ENCODE peak calls at places on chromosomes 6 and 20, in four cellular contexts. One of them, this sample, is unnamed.

GRCh38 chr6:16296061-16296670 is 57.8 kb downstream of the GMPR start:
- DNase-seq in heart left ventricle: no peak
- DNase-seq in cardiac fibroblast: no peak
- DNase-seq in AG04450: no peak
- DNase-seq in this sample: no peak

GRCh38 chr6:119262612-119263011 is 86.9 kb downstream of the MAN1A1 start:
- DNase-seq in cardiac fibroblast: no peak
- DNase-seq in AG04450: no peak
- DNase-seq in heart left ventricle: no peak
- DNase-seq in this sample: no peak

GRCh38 chr6:21999012-21999528 is 297.8 kb downstream of the PRL start:
- DNase-seq in AG04450: no peak
- DNase-seq in heart left ventricle: no peak
- DNase-seq in cardiac fibroblast: peak; percentile 39
- DNase-seq in this sample: peak; percentile 47

GRCh38 chr6:107768044-107768443 is 56.1 kb downstream of the SCML4 start:
- DNase-seq in heart left ventricle: no peak
- DNase-seq in cardiac fibroblast: no peak
- DNase-seq in AG04450: no peak
- DNase-seq in this sample: no peak

GRCh38 chr20:43973671-43974450 is 59.2 kb downstream of the TOX2 start:
- DNase-seq in AG04450: no peak
- DNase-seq in cardiac fibroblast: no peak
- DNase-seq in heart left ventricle: no peak
- DNase-seq in this sample: no peak

GRCh38 chr6:169249057-169249456 is 4.6 kb downstream of the THBS2 start:
- DNase-seq in AG04450: no peak
- DNase-seq in heart left ventricle: no peak
- DNase-seq in cardiac fibroblast: no peak
- DNase-seq in this sample: no peak

GRCh38 chr20:32168184-32168910 is 39.2 kb downstream of the PLAGL2 start:
- DNase-seq in AG04450: no peak
- DNase-seq in cardiac fibroblast: peak; percentile 72
- DNase-seq in heart left ventricle: no peak
- DNase-seq in this sample: no peak

GRCh38 chr6:163719028-163719742 is 304.7 kb downstream of the QKI start:
- DNase-seq in cardiac fibroblast: no peak
- DNase-seq in AG04450: no peak
- DNase-seq in heart left ventricle: no peak
- DNase-seq in this sample: no peak

GRCh38 chr6:12132351-12133222 is 120.5 kb downstream of the HIVEP1 start:
- DNase-seq in cardiac fibroblast: no peak
- DNase-seq in AG04450: no peak
- DNase-seq in heart left ventricle: no peak
- DNase-seq in this sample: no peak

GRCh38 chr6:42527204-42527603 is 36.6 kb upstream of the UBR2 start:
- DNase-seq in heart left ventricle: no peak
- DNase-seq in cardiac fibroblast: no peak
- DNase-seq in AG04450: no peak
- DNase-seq in this sample: no peak

GRCh38 chr20:32652739-32653526 is 20.8 kb downstream of the C20orf203 start:
- DNase-seq in heart left ventricle: peak; percentile 92
- DNase-seq in cardiac fibroblast: peak; percentile 92
- DNase-seq in AG04450: peak; percentile 42
- DNase-seq in this sample: no peak

GRCh38 chr6:90098025-90098474 is 198.6 kb downstream of the BACH2 start:
- DNase-seq in cardiac fibroblast: peak; percentile 95
- DNase-seq in heart left ventricle: no peak
- DNase-seq in AG04450: peak; percentile 71
- DNase-seq in this sample: peak; percentile 93

GRCh38 chr20:57048027-57048869 is 218.2 kb downstream of the BMP7 start:
- DNase-seq in heart left ventricle: no peak
- DNase-seq in AG04450: no peak
- DNase-seq in cardiac fibroblast: peak; percentile 38
- DNase-seq in this sample: no peak

GRCh38 chr6:11585426-11586016 is 48.0 kb downstream of the TMEM170B start:
- DNase-seq in cardiac fibroblast: peak; percentile 74
- DNase-seq in heart left ventricle: no peak
- DNase-seq in AG04450: peak; percentile 55
- DNase-seq in this sample: no peak

GRCh38 chr20:59469266-59470252 is 134.8 kb upstream of the PHACTR3 start:
- DNase-seq in heart left ventricle: no peak
- DNase-seq in cardiac fibroblast: no peak
- DNase-seq in AG04450: no peak
- DNase-seq in this sample: no peak

GRCh38 chr6:107977283-107977682 is 19.3 kb upstream of the SEC63 start:
- DNase-seq in cardiac fibroblast: peak; percentile 62
- DNase-seq in heart left ventricle: no peak
- DNase-seq in AG04450: no peak
- DNase-seq in this sample: no peak

GRCh38 chr6:106056738-106057390 is 29.3 kb upstream of the PRDM1 start:
- DNase-seq in AG04450: no peak
- DNase-seq in heart left ventricle: no peak
- DNase-seq in cardiac fibroblast: no peak
- DNase-seq in this sample: no peak

GRCh38 chr6:36599791-36600209 is 5.6 kb downstream of the SRSF3 start:
- DNase-seq in heart left ventricle: no peak
- DNase-seq in cardiac fibroblast: peak; percentile 62
- DNase-seq in AG04450: no peak
- DNase-seq in this sample: no peak

GRCh38 chr20:401682-402495 is 6.2 kb upstream of the RBCK1 start:
- DNase-seq in AG04450: peak; percentile 13
- DNase-seq in heart left ventricle: no peak
- DNase-seq in cardiac fibroblast: peak; percentile 11
- DNase-seq in this sample: peak; percentile 74

GRCh38 chr20:25085756-25086495 is 4.0 kb upstream of the VSX1 start:
- DNase-seq in heart left ventricle: no peak
- DNase-seq in cardiac fibroblast: no peak
- DNase-seq in AG04450: no peak
- DNase-seq in this sample: no peak

GRCh38 chr20:57514273-57514751 is 10.6 kb downstream of the CTCFL start:
- DNase-seq in AG04450: peak; percentile 44
- DNase-seq in cardiac fibroblast: peak; percentile 85
- DNase-seq in heart left ventricle: no peak
- DNase-seq in this sample: peak; percentile 15

GRCh38 chr6:110491644-110492317 is 15.4 kb upstream of the SLC22A16 start:
- DNase-seq in AG04450: no peak
- DNase-seq in cardiac fibroblast: peak; percentile 66
- DNase-seq in heart left ventricle: no peak
- DNase-seq in this sample: peak; percentile 33
- H3K4me3 ChIP-seq in AG04450: no peak overlapping the region
- H3K4me3 ChIP-seq in cardiac fibroblast: no peak overlapping the region
- H3K4me3 ChIP-seq in heart left ventricle: no peak overlapping the region
- H3K4me3 ChIP-seq in this sample: no peak overlapping the region

GRCh38 chr6:31170987-31171671 is 647 bp upstream of the POU5F1 start:
- DNase-seq in cardiac fibroblast: no peak
- DNase-seq in AG04450: no peak
- DNase-seq in heart left ventricle: no peak
- DNase-seq in this sample: no peak
- H3K4me3 ChIP-seq in cardiac fibroblast: no peak overlapping the region
- H3K4me3 ChIP-seq in AG04450: no peak overlapping the region
- H3K4me3 ChIP-seq in heart left ventricle: no peak overlapping the region
- H3K4me3 ChIP-seq in this sample: no peak overlapping the region

DNA sequence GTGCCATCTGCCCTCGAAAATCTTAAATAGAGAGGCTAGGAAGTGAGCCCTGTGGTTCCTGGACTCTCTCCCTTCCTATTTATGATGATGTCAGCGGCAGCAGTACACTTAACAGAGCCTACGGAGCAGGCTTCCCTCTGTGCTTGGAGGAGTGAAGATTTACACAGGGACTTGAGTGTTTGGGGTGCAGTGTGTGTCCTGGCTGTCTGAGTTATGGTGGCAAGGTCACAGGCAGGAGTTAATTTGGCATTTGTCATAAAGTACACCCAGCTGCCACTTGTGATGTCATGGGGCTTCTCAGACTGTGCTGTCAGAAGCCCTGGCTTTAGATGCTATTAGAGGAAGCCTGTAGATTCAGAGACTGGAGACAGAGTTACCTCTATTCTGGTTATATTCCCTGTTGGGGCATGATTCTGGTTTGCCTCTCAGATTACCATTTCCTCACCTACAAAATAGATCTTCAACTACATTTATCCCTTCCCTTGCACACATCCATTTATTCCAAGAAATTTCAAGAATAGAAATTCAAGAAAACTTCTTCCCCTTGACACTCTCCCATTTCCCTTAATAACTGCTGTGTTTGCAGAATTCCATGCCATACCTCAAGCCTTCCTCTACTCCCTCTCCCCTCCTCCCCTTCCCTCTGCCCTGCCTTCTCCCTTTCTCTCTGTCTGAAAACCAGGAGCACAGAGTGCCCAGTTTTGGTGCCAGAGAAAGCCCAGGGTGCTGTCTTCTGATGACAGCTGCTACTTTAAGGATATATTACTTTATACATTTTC is 72.1 kb downstream of the SLC24A3 start:
- DNase-seq in cardiac fibroblast: no peak
- DNase-seq in AG04450: no peak
- DNase-seq in heart left ventricle: no peak
- DNase-seq in this sample: no peak
- H3K4me3 ChIP-seq in cardiac fibroblast: no peak overlapping the region
- H3K4me3 ChIP-seq in AG04450: no peak overlapping the region
- H3K4me3 ChIP-seq in heart left ventricle: no peak overlapping the region
- H3K4me3 ChIP-seq in this sample: no peak overlapping the region

DNA sequence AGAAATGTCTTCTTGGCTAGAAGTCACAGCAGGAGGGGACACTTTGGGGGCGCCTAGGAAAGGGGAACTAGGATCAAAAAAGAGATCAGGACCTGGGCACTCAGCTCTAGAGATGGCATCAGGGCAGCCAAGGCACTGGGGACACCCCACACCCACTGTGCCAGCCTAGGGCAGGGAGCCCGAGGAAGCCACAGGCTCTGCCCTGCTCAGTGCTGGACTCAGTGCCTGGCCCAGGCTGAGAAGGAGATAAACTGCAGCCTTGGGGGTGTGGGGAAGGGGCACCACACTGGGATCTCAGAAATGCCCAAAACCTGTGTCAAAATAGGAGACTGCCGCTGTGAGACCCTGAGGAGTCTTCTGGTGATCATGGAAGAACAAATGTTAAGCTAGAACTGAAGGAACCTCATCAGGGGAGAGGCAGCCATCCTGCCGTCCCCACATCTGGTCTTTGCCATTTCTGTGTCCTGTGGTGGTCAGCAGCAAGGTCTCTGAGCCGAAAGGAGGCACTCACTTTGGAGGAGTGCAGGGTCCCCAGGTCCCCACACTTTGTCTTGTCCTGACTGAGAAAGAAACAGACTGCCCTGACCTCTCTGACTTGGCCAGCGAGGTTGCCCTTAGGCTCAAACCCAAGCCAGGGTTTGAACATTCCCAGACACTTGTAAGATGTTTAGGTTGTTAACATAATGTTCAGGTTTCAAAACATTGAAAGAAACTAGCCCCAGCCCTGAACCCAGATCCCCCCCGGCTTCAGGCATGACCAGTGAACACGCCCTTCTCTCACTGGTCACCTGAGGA is 2.3 kb downstream of the ARFRP1 start:
- DNase-seq in cardiac fibroblast: no peak
- DNase-seq in heart left ventricle: no peak
- DNase-seq in AG04450: no peak
- DNase-seq in this sample: no peak
- H3K4me3 ChIP-seq in cardiac fibroblast: no peak overlapping the region
- H3K4me3 ChIP-seq in heart left ventricle: no peak overlapping the region
- H3K4me3 ChIP-seq in AG04450: no peak overlapping the region
- H3K4me3 ChIP-seq in this sample: no peak overlapping the region

DNA sequence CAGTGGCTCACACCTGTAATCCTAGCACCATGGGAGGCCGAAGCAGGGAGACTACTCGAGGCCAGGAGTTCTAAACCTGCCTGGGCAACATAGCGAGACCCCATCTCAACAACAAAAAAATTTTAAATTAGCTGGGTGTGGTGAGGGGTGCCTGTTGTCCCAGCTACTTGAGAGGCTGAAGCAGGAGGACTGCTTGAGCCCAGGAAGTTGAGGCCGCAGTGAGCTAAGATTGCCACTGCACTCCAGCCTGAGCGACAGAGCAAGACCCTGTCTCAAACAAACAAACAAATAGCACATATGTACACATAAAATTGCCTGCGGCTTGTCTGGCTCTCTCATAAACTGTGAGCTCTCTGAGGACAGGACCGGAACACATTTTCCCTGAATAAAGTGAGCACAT is 106.3 kb downstream of the BANF2 start:
- DNase-seq in heart left ventricle: no peak
- DNase-seq in AG04450: no peak
- DNase-seq in cardiac fibroblast: no peak
- DNase-seq in this sample: no peak
- H3K4me3 ChIP-seq in heart left ventricle: peak overlapping the region; percentile 21
- H3K4me3 ChIP-seq in AG04450: no peak overlapping the region
- H3K4me3 ChIP-seq in cardiac fibroblast: no peak overlapping the region
- H3K4me3 ChIP-seq in this sample: no peak overlapping the region

DNA sequence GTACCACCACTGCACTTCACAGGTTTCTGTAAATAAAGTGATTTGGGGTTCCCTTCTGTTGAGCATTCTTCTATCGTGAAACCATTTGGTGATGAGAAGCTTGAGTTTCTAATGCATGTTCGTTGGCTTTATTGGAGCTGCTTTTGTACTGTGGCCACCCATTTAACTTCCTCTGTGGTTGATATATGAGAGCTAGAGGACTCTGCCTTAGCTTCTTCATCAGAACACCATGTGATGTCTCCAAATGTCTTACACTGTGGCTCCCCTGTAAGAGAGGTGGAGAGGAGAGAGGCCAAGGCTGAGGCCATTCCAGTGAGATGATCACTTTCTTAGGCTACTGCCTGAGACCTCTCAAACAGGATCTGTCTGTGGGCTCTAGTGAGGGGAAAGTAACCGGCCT is 114.5 kb downstream of the SLC16A10 start:
- DNase-seq in cardiac fibroblast: no peak
- DNase-seq in heart left ventricle: no peak
- DNase-seq in AG04450: no peak
- DNase-seq in this sample: no peak
- H3K4me3 ChIP-seq in cardiac fibroblast: no peak overlapping the region
- H3K4me3 ChIP-seq in heart left ventricle: no peak overlapping the region
- H3K4me3 ChIP-seq in AG04450: no peak overlapping the region
- H3K4me3 ChIP-seq in this sample: no peak overlapping the region

DNA sequence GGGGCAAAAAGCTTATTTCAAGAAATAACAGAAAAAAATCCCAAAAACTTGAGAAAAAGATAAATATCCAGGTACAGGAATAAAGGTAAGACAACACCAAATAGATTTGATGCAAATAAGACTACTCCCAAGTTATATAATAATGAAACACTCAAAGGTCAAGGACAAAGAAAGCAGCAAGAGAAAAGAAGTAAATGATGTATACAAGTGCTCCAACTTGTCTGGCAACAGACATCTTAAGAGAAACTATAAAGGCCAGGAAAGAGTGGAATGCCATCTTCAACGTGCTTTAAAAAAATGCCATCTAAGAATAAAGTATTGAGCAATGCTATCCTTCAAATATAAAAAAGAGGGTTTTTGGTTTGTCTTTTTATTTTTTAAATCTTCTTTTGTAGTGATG is 54.2 kb downstream of the REV3L start:
- DNase-seq in cardiac fibroblast: no peak
- DNase-seq in heart left ventricle: no peak
- DNase-seq in AG04450: no peak
- DNase-seq in this sample: no peak
- H3K4me3 ChIP-seq in cardiac fibroblast: no peak overlapping the region
- H3K4me3 ChIP-seq in heart left ventricle: no peak overlapping the region
- H3K4me3 ChIP-seq in AG04450: no peak overlapping the region
- H3K4me3 ChIP-seq in this sample: no peak overlapping the region

This sample was measured in skeletal muscle cell.